ENCODE peak calls at places on chromosomes 11 and 22, in four cellular contexts. One of them, this sample, is unnamed.

GRCh38 chr22:43151251-43152000 is at the start of gene TSPO:
- DNase-seq in tibial nerve: peak
- DNase-seq in NT2/D1: no peak
- DNase-seq in NB4: peak
- DNase-seq in this sample: peak

GRCh38 chr11:747176-748006 is at the start of gene TALDO1:
- DNase-seq in NB4: peak
- DNase-seq in NT2/D1: peak
- DNase-seq in tibial nerve: peak
- DNase-seq in this sample: peak

GRCh38 chr11:44456544-44457270 is 108.8 kb upstream of the CD82 start:
- DNase-seq in NT2/D1: no peak
- DNase-seq in NB4: peak
- DNase-seq in tibial nerve: no peak
- DNase-seq in this sample: no peak

GRCh38 chr22:27804683-27805297 is 3.2 kb upstream of the MN1 start:
- DNase-seq in NB4: peak
- DNase-seq in NT2/D1: no peak
- DNase-seq in tibial nerve: peak
- DNase-seq in this sample: no peak

GRCh38 chr11:1130276-1131032 is 27.3 kb upstream of the MUC5AC start:
- DNase-seq in NB4: no peak
- DNase-seq in NT2/D1: no peak
- DNase-seq in tibial nerve: no peak
- DNase-seq in this sample: no peak

GRCh38 chr11:61893981-61894380 is 2.6 kb upstream of the FADS3 start:
- DNase-seq in NB4: no peak
- DNase-seq in NT2/D1: no peak
- DNase-seq in tibial nerve: no peak
- DNase-seq in this sample: no peak

GRCh38 chr11:47408598-47409439 is 429 bp downstream of the SLC39A13 start:
- DNase-seq in tibial nerve: no peak
- DNase-seq in NB4: no peak
- DNase-seq in NT2/D1: no peak
- DNase-seq in this sample: no peak

GRCh38 chr22:39997939-39998726 is 3.4 kb downstream of the FAM83F start:
- DNase-seq in NT2/D1: peak
- DNase-seq in NB4: no peak
- DNase-seq in tibial nerve: no peak
- DNase-seq in this sample: peak

GRCh38 chr11:70466154-70466553 is 67.8 kb downstream of the CTTN start:
- DNase-seq in NT2/D1: no peak
- DNase-seq in NB4: no peak
- DNase-seq in tibial nerve: no peak
- DNase-seq in this sample: no peak

GRCh38 chr11:46918087-46918751 is at the start of gene LRP4:
- DNase-seq in NB4: peak
- DNase-seq in NT2/D1: no peak
- DNase-seq in tibial nerve: no peak
- DNase-seq in this sample: peak

GRCh38 chr22:25176799-25177198 is 22.9 kb upstream of the CRYBB3 start:
- DNase-seq in NT2/D1: no peak
- DNase-seq in NB4: no peak
- DNase-seq in tibial nerve: no peak
- DNase-seq in this sample: no peak

GRCh38 chr22:36443198-36443770 is 38.2 kb downstream of the TXN2 start:
- DNase-seq in NT2/D1: no peak
- DNase-seq in NB4: no peak
- DNase-seq in tibial nerve: no peak
- DNase-seq in this sample: no peak

GRCh38 chr11:67630230-67630942 is 649 bp upstream of the NUDT8 start:
- DNase-seq in tibial nerve: peak
- DNase-seq in NT2/D1: peak
- DNase-seq in NB4: peak
- DNase-seq in this sample: peak

GRCh38 chr22:46119093-46119728 is 31.1 kb upstream of the PPARA start:
- DNase-seq in NT2/D1: no peak
- DNase-seq in NB4: no peak
- DNase-seq in tibial nerve: no peak
- DNase-seq in this sample: no peak

GRCh38 chr11:34647532-34647931 is 26.6 kb downstream of the EHF start:
- DNase-seq in NB4: no peak
- DNase-seq in NT2/D1: no peak
- DNase-seq in tibial nerve: no peak
- DNase-seq in this sample: no peak

GRCh38 chr11:2443881-2444300 is 423 bp downstream of the TRPM5 start:
- DNase-seq in NT2/D1: no peak
- DNase-seq in NB4: no peak
- DNase-seq in tibial nerve: no peak
- DNase-seq in this sample: peak

GRCh38 chr11:2443406-2443805 is 908 bp downstream of the TRPM5 start:
- DNase-seq in tibial nerve: no peak
- DNase-seq in NB4: no peak
- DNase-seq in NT2/D1: no peak
- DNase-seq in this sample: no peak

GRCh38 chr11:2445107-2445947 is 519 bp downstream of the KCNQ1 start:
- DNase-seq in NT2/D1: no peak
- DNase-seq in tibial nerve: no peak
- DNase-seq in NB4: no peak
- DNase-seq in this sample: peak

GRCh38 chr11:2445948-2446551 is 1.2 kb downstream of the KCNQ1 start:
- DNase-seq in tibial nerve: no peak
- DNase-seq in NT2/D1: no peak
- DNase-seq in NB4: no peak
- DNase-seq in this sample: peak

GRCh38 chr11:2444301-2445106 is at the start of the genes KCNQ1 and TRPM5:
- DNase-seq in NB4: no peak
- DNase-seq in tibial nerve: no peak
- DNase-seq in NT2/D1: no peak
- DNase-seq in this sample: peak
- H3K4me3 ChIP-seq in NB4: no peak
- H3K4me3 ChIP-seq in tibial nerve: peak
- H3K4me3 ChIP-seq in NT2/D1: peak
- H3K4me3 ChIP-seq in this sample: peak

GRCh38 chr22:22558071-22558971 is 744 bp downstream of the PRAME start:
- DNase-seq in tibial nerve: no peak
- DNase-seq in NT2/D1: no peak
- DNase-seq in NB4: no peak
- DNase-seq in this sample: no peak
- H3K4me3 ChIP-seq in tibial nerve: no peak
- H3K4me3 ChIP-seq in NT2/D1: no peak
- H3K4me3 ChIP-seq in NB4: no peak
- H3K4me3 ChIP-seq in this sample: no peak

GRCh38 chr11:69296890-69297224 is 2.9 kb downstream of the MYEOV start:
- DNase-seq in NB4: no peak
- DNase-seq in NT2/D1: no peak
- DNase-seq in tibial nerve: no peak
- DNase-seq in this sample: no peak
- H3K4me3 ChIP-seq in NB4: peak
- H3K4me3 ChIP-seq in NT2/D1: no peak
- H3K4me3 ChIP-seq in tibial nerve: no peak
- H3K4me3 ChIP-seq in this sample: no peak

DNA sequence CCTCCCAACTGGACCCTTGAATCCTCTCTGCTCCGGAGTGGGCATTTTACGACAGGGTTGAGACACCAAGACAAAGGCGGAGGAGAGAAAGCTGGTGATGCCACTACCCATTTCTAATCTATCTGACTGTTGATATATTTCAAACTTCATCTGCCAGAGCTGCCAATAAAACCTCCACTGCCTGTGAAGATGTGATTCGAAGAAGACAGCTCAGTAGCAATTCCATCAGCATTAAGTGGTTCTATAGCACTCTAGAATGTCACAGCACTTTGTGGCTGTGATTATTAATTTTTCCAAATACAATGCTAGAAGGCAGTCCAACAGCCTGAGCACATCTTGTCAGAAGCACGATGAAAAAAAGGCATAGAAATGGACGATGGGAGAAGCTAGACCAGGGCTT is 282.8 kb downstream of the OPCML start:
- DNase-seq in tibial nerve: no peak
- DNase-seq in NB4: no peak
- DNase-seq in NT2/D1: no peak
- DNase-seq in this sample: no peak
- H3K4me3 ChIP-seq in tibial nerve: no peak
- H3K4me3 ChIP-seq in NB4: no peak
- H3K4me3 ChIP-seq in NT2/D1: no peak
- H3K4me3 ChIP-seq in this sample: no peak

GRCh38 chr11:119433369-119433749 is 10.4 kb upstream of the THY1 start:
- DNase-seq in NB4: no peak
- DNase-seq in NT2/D1: no peak
- DNase-seq in tibial nerve: no peak
- DNase-seq in this sample: no peak

GRCh38 chr11:119436715-119437114 is 13.7 kb upstream of the THY1 start:
- DNase-seq in tibial nerve: no peak
- DNase-seq in NT2/D1: no peak
- DNase-seq in NB4: no peak
- DNase-seq in this sample: no peak

GRCh38 chr11:119432484-119433368 is 9.8 kb upstream of the THY1 start:
- DNase-seq in tibial nerve: no peak
- DNase-seq in NB4: no peak
- DNase-seq in NT2/D1: no peak
- DNase-seq in this sample: no peak

GRCh38 chr11:119436093-119436492 is 13.1 kb upstream of the THY1 start:
- DNase-seq in NT2/D1: no peak
- DNase-seq in NB4: no peak
- DNase-seq in tibial nerve: no peak
- DNase-seq in this sample: no peak

DNA sequence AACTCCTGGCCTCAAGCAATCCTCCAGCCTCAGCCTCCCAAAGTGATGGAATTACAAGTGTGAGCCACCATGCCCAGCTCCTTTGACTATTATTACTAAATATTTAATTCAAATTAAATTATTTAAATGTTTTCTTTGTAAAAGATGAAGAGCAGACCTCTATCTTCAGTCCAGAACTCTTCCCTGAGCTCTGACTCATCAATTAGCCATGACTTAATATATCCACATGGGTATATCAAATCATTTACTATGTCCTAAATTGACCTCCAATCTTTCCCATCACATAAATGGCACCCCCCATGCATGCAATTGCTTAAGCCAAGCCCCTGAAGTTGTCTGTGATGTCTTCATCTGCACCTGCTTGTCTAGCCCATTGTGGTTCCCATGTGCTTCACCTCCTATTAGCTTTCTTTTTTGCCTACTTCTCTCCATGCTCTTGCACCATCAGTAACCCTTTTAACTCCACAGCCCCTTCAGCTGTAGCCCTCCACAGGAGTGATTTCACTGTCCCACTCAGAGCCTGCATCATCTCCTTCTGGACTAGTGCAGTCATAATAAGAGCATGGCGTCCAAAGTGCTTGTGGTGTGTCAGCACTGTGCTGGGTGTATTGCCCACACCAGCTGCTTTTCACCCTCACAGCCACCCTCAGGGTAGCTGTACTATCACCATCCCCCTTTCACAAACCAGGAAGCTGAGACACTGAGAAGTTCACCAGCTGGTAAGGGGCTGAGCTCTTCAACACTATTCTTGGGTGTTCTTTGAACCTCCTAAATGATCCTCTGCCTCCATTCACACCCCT is 11.8 kb upstream of the THY1 start:
- DNase-seq in NB4: no peak
- DNase-seq in tibial nerve: no peak
- DNase-seq in NT2/D1: no peak
- DNase-seq in this sample: no peak
- H3K4me3 ChIP-seq in NB4: no peak
- H3K4me3 ChIP-seq in tibial nerve: no peak
- H3K4me3 ChIP-seq in NT2/D1: no peak
- H3K4me3 ChIP-seq in this sample: no peak

GRCh38 chr11:74447720-74448119 is 19.6 kb downstream of the KCNE3 start:
- DNase-seq in tibial nerve: no peak
- DNase-seq in NT2/D1: no peak
- DNase-seq in NB4: no peak
- DNase-seq in this sample: no peak
- H3K4me3 ChIP-seq in tibial nerve: no peak
- H3K4me3 ChIP-seq in NT2/D1: no peak
- H3K4me3 ChIP-seq in NB4: no peak
- H3K4me3 ChIP-seq in this sample: no peak

GRCh38 chr11:74169736-74170458 is 905 bp downstream of the C2CD3 start:
- DNase-seq in tibial nerve: no peak
- DNase-seq in NT2/D1: no peak
- DNase-seq in NB4: peak
- DNase-seq in this sample: no peak

GRCh38 chr11:74162688-74163467 is 7.9 kb downstream of the C2CD3 start:
- DNase-seq in NT2/D1: no peak
- DNase-seq in tibial nerve: no peak
- DNase-seq in NB4: no peak
- DNase-seq in this sample: no peak

GRCh38 chr11:74170694-74171629 is at the start of the genes C2CD3 and PPME1:
- DNase-seq in NB4: peak
- DNase-seq in NT2/D1: peak
- DNase-seq in tibial nerve: peak
- DNase-seq in this sample: peak

GRCh38 chr11:74171630-74172465 is 759 bp downstream of the PPME1 start:
- DNase-seq in NT2/D1: no peak
- DNase-seq in NB4: peak
- DNase-seq in tibial nerve: no peak
- DNase-seq in this sample: no peak

DNA sequence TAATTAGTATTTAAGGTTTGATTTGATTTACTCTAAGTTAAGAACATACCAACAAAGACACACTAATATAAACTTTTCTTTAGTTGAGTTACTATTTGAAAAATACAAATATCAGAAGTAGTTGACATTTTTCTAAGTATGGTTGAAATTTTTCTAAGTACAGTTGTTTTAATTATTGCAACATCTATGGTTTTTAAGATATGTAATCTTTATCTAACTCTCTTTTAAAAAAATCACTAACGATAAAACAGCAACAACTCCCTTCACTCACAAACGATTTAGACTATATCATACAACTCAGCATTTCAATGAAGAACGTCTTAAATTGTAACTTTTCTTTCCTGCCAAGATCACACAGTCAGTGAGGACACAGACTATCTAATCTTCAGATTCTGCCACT is 2.0 kb downstream of the C2CD3 start:
- DNase-seq in tibial nerve: no peak
- DNase-seq in NT2/D1: no peak
- DNase-seq in NB4: no peak
- DNase-seq in this sample: no peak
- H3K4me3 ChIP-seq in tibial nerve: no peak
- H3K4me3 ChIP-seq in NT2/D1: no peak
- H3K4me3 ChIP-seq in NB4: peak
- H3K4me3 ChIP-seq in this sample: no peak

This sample was measured in mucosa of descending colon.